ENCODE peak calls at places on chromosomes 2 and 18, in eight cellular contexts. One of them, this sample, is unnamed. For H3K27me3, the result is how much of the 10 kb centered on the place peaks cover.

GRCh38 chr2:35783723-35784122 is 571.9 kb upstream of the CRIM1 start:
- DNase-seq in effector memory CD4-positive, alpha-beta T cell: no peak
- DNase-seq in vagina: no peak
- DNase-seq in spleen: no peak
- DNase-seq in GM23248: no peak
- DNase-seq in CD8-positive, alpha-beta memory T cell: no peak
- DNase-seq in endodermal cell: no peak
- DNase-seq in neural progenitor cell: no peak
- DNase-seq in this sample: peak

GRCh38 chr2:188440849-188441248 is 149.2 kb downstream of the GULP1 start:
- DNase-seq in effector memory CD4-positive, alpha-beta T cell: no peak
- DNase-seq in vagina: no peak
- DNase-seq in spleen: no peak
- DNase-seq in GM23248: no peak
- DNase-seq in CD8-positive, alpha-beta memory T cell: no peak
- DNase-seq in endodermal cell: no peak
- DNase-seq in neural progenitor cell: no peak
- DNase-seq in this sample: no peak

GRCh38 chr18:4292696-4293095 is 162.4 kb downstream of the DLGAP1 start:
- DNase-seq in effector memory CD4-positive, alpha-beta T cell: no peak
- DNase-seq in vagina: no peak
- DNase-seq in spleen: no peak
- DNase-seq in GM23248: no peak
- DNase-seq in CD8-positive, alpha-beta memory T cell: no peak
- DNase-seq in endodermal cell: no peak
- DNase-seq in neural progenitor cell: no peak
- DNase-seq in this sample: no peak

GRCh38 chr18:25832008-25832604 is 258.3 kb downstream of the SS18 start:
- DNase-seq in effector memory CD4-positive, alpha-beta T cell: no peak
- DNase-seq in vagina: no peak
- DNase-seq in spleen: no peak
- DNase-seq in GM23248: peak
- DNase-seq in CD8-positive, alpha-beta memory T cell: no peak
- DNase-seq in endodermal cell: peak
- DNase-seq in neural progenitor cell: peak
- DNase-seq in this sample: peak

GRCh38 chr2:218727502-218728165 is 17.0 kb downstream of the TTLL4 start:
- DNase-seq in effector memory CD4-positive, alpha-beta T cell: no peak
- DNase-seq in vagina: no peak
- DNase-seq in spleen: no peak
- DNase-seq in GM23248: peak
- DNase-seq in CD8-positive, alpha-beta memory T cell: no peak
- DNase-seq in endodermal cell: no peak
- DNase-seq in neural progenitor cell: no peak
- DNase-seq in this sample: peak

GRCh38 chr2:236666646-236667204 is 97.1 kb downstream of the ACKR3 start:
- DNase-seq in effector memory CD4-positive, alpha-beta T cell: no peak
- DNase-seq in vagina: peak
- DNase-seq in spleen: no peak
- DNase-seq in GM23248: no peak
- DNase-seq in CD8-positive, alpha-beta memory T cell: no peak
- DNase-seq in endodermal cell: no peak
- DNase-seq in neural progenitor cell: no peak
- DNase-seq in this sample: no peak

GRCh38 chr18:24089059-24089458 is 49.8 kb upstream of the CABYR start:
- DNase-seq in effector memory CD4-positive, alpha-beta T cell: no peak
- DNase-seq in vagina: no peak
- DNase-seq in spleen: no peak
- DNase-seq in GM23248: peak
- DNase-seq in CD8-positive, alpha-beta memory T cell: no peak
- DNase-seq in endodermal cell: no peak
- DNase-seq in neural progenitor cell: no peak
- DNase-seq in this sample: no peak

GRCh38 chr18:12886498-12887126 is 2.6 kb upstream of the PTPN2 start:
- DNase-seq in effector memory CD4-positive, alpha-beta T cell: no peak
- DNase-seq in vagina: no peak
- DNase-seq in spleen: no peak
- DNase-seq in GM23248: peak
- DNase-seq in CD8-positive, alpha-beta memory T cell: no peak
- DNase-seq in endodermal cell: peak
- DNase-seq in neural progenitor cell: peak
- DNase-seq in this sample: peak

GRCh38 chr2:220396287-220396686 is 768.9 kb downstream of the SLC4A3 start:
- DNase-seq in effector memory CD4-positive, alpha-beta T cell: no peak
- DNase-seq in vagina: no peak
- DNase-seq in spleen: no peak
- DNase-seq in GM23248: peak
- DNase-seq in CD8-positive, alpha-beta memory T cell: no peak
- DNase-seq in endodermal cell: no peak
- DNase-seq in neural progenitor cell: no peak
- DNase-seq in this sample: peak

GRCh38 chr18:22194151-22194598 is 24.8 kb downstream of the GATA6 start:
- DNase-seq in effector memory CD4-positive, alpha-beta T cell: no peak
- DNase-seq in vagina: no peak
- DNase-seq in spleen: no peak
- DNase-seq in GM23248: no peak
- DNase-seq in CD8-positive, alpha-beta memory T cell: no peak
- DNase-seq in endodermal cell: peak
- DNase-seq in neural progenitor cell: peak
- DNase-seq in this sample: no peak

GRCh38 chr2:176129013-176129796 is at the start of gene HOXD8:
- DNase-seq in effector memory CD4-positive, alpha-beta T cell: no peak
- DNase-seq in vagina: no peak
- DNase-seq in spleen: peak
- DNase-seq in GM23248: peak
- DNase-seq in CD8-positive, alpha-beta memory T cell: no peak
- DNase-seq in endodermal cell: peak
- DNase-seq in neural progenitor cell: peak
- DNase-seq in this sample: no peak

GRCh38 chr2:112634874-112635157 is 10.9 kb upstream of the SLC20A1 start:
- DNase-seq in effector memory CD4-positive, alpha-beta T cell: no peak
- DNase-seq in vagina: no peak
- DNase-seq in spleen: no peak
- DNase-seq in GM23248: no peak
- DNase-seq in CD8-positive, alpha-beta memory T cell: no peak
- DNase-seq in endodermal cell: no peak
- DNase-seq in neural progenitor cell: no peak
- DNase-seq in this sample: no peak
- H3K27me3 ChIP-seq in effector memory CD4-positive, alpha-beta T cell: under half
- H3K27me3 ChIP-seq in vagina: under half
- H3K27me3 ChIP-seq in spleen: under half
- H3K27me3 ChIP-seq in GM23248: under half
- H3K27me3 ChIP-seq in CD8-positive, alpha-beta memory T cell: under half
- H3K27me3 ChIP-seq in endodermal cell: under half
- H3K27me3 ChIP-seq in neural progenitor cell: under half
- H3K27me3 ChIP-seq in this sample: under half

GRCh38 chr2:232800166-232800565 is 23.8 kb upstream of the KCNJ13 start:
- DNase-seq in effector memory CD4-positive, alpha-beta T cell: no peak
- DNase-seq in vagina: no peak
- DNase-seq in spleen: no peak
- DNase-seq in GM23248: no peak
- DNase-seq in CD8-positive, alpha-beta memory T cell: no peak
- DNase-seq in endodermal cell: no peak
- DNase-seq in neural progenitor cell: no peak
- DNase-seq in this sample: no peak
- H3K4me3 ChIP-seq in effector memory CD4-positive, alpha-beta T cell: no peak
- H3K4me3 ChIP-seq in vagina: no peak
- H3K4me3 ChIP-seq in spleen: no peak
- H3K4me3 ChIP-seq in GM23248: no peak
- H3K4me3 ChIP-seq in CD8-positive, alpha-beta memory T cell: no peak
- H3K4me3 ChIP-seq in endodermal cell: no peak
- H3K4me3 ChIP-seq in neural progenitor cell: no peak
- H3K4me3 ChIP-seq in this sample: no peak

GRCh38 chr2:113274427-113274826 is 4.3 kb downstream of the PAX8 start:
- DNase-seq in effector memory CD4-positive, alpha-beta T cell: no peak
- DNase-seq in vagina: no peak
- DNase-seq in spleen: no peak
- DNase-seq in GM23248: no peak
- DNase-seq in CD8-positive, alpha-beta memory T cell: no peak
- DNase-seq in endodermal cell: no peak
- DNase-seq in neural progenitor cell: no peak
- DNase-seq in this sample: no peak

GRCh38 chr2:113268621-113269360 is 9.9 kb downstream of the PAX8 start:
- DNase-seq in effector memory CD4-positive, alpha-beta T cell: no peak
- DNase-seq in vagina: no peak
- DNase-seq in spleen: no peak
- DNase-seq in GM23248: no peak
- DNase-seq in CD8-positive, alpha-beta memory T cell: no peak
- DNase-seq in endodermal cell: no peak
- DNase-seq in neural progenitor cell: no peak
- DNase-seq in this sample: no peak

GRCh38 chr2:113275556-113276215 is 3.0 kb downstream of the PAX8 start:
- DNase-seq in effector memory CD4-positive, alpha-beta T cell: no peak
- DNase-seq in vagina: no peak
- DNase-seq in spleen: no peak
- DNase-seq in GM23248: no peak
- DNase-seq in CD8-positive, alpha-beta memory T cell: no peak
- DNase-seq in endodermal cell: peak
- DNase-seq in neural progenitor cell: peak
- DNase-seq in this sample: no peak

GRCh38 chr2:113273031-113273551 is 5.6 kb downstream of the PAX8 start:
- DNase-seq in effector memory CD4-positive, alpha-beta T cell: no peak
- DNase-seq in vagina: no peak
- DNase-seq in spleen: no peak
- DNase-seq in GM23248: peak
- DNase-seq in CD8-positive, alpha-beta memory T cell: peak
- DNase-seq in endodermal cell: peak
- DNase-seq in neural progenitor cell: peak
- DNase-seq in this sample: no peak

GRCh38 chr2:113272463-113272862 is 6.3 kb downstream of the PAX8 start:
- DNase-seq in effector memory CD4-positive, alpha-beta T cell: no peak
- DNase-seq in vagina: no peak
- DNase-seq in spleen: no peak
- DNase-seq in GM23248: no peak
- DNase-seq in CD8-positive, alpha-beta memory T cell: no peak
- DNase-seq in endodermal cell: no peak
- DNase-seq in neural progenitor cell: no peak
- DNase-seq in this sample: no peak
- H3K27me3 ChIP-seq in effector memory CD4-positive, alpha-beta T cell: under half
- H3K27me3 ChIP-seq in vagina: under half
- H3K27me3 ChIP-seq in spleen: half or more
- H3K27me3 ChIP-seq in GM23248: half or more
- H3K27me3 ChIP-seq in CD8-positive, alpha-beta memory T cell: under half
- H3K27me3 ChIP-seq in endodermal cell: half or more
- H3K27me3 ChIP-seq in neural progenitor cell: half or more
- H3K27me3 ChIP-seq in this sample: under half

GRCh38 chr2:2292381-2292780 is 38.7 kb downstream of the MYT1L start:
- DNase-seq in effector memory CD4-positive, alpha-beta T cell: no peak
- DNase-seq in vagina: no peak
- DNase-seq in spleen: no peak
- DNase-seq in GM23248: no peak
- DNase-seq in CD8-positive, alpha-beta memory T cell: no peak
- DNase-seq in endodermal cell: no peak
- DNase-seq in neural progenitor cell: no peak
- DNase-seq in this sample: no peak
- H3K4me3 ChIP-seq in effector memory CD4-positive, alpha-beta T cell: no peak
- H3K4me3 ChIP-seq in vagina: no peak
- H3K4me3 ChIP-seq in spleen: no peak
- H3K4me3 ChIP-seq in GM23248: no peak
- H3K4me3 ChIP-seq in CD8-positive, alpha-beta memory T cell: no peak
- H3K4me3 ChIP-seq in endodermal cell: no peak
- H3K4me3 ChIP-seq in neural progenitor cell: no peak
- H3K4me3 ChIP-seq in this sample: no peak

This sample was measured in bronchial epithelial cell.